ENCODE peak calls at places on chromosomes 7 and 10, in five cellular contexts. L is PC-3, I is B cell, W is AG04450, M is fibroblast of pulmonary artery. E is an unnamed sample.

GRCh38 chr10:89458289-89458688 is 43.9 kb downstream of the IFIT5 start:
- DNase-seq in L (peak; percentile 73), I (no peak), W (no peak), M (peak; percentile 80), E (no peak)

GRCh38 chr7:34389332-34390078 is 268.5 kb upstream of the NPSR1 start:
- DNase-seq in L (no peak), I (no peak), W (no peak), M (no peak), E (no peak)

GRCh38 chr10:125783957-125784356 is 8.3 kb upstream of the MMP21 start:
- DNase-seq in L (no peak), I (no peak), W (no peak), M (no peak), E (no peak)

GRCh38 chr10:104029528-104029875 is 56.2 kb downstream of the COL17A1 start:
- DNase-seq in L (no peak), I (no peak), W (no peak), M (peak; percentile 93), E (no peak)

GRCh38 chr10:92839191-92840085 is 8.9 kb upstream of the EXOC6 start:
- DNase-seq in L (no peak), I (no peak), W (no peak), M (peak; percentile 86), E (no peak)

GRCh38 chr7:24978837-24979469 is 1.0 kb downstream of the OSBPL3 start:
- DNase-seq in L (peak; percentile 50), I (no peak), W (no peak), M (peak; percentile 18), E (no peak)

GRCh38 chr7:64884085-64884912 is 18.8 kb upstream of the ZNF273 start:
- DNase-seq in L (no peak), I (no peak), W (no peak), M (no peak), E (no peak)

GRCh38 chr7:37337522-37337921 is 111.1 kb downstream of the ELMO1 start:
- DNase-seq in L (no peak), I (no peak), W (no peak), M (no peak), E (no peak)

GRCh38 chr10:31319602-31320178 is 674 bp downstream of the ZEB1 start:
- DNase-seq in L (no peak), I (peak; percentile 56), W (no peak), M (no peak), E (no peak)

GRCh38 chr7:22617166-22617565 is 109.8 kb upstream of the IL6 start:
- DNase-seq in L (no peak), I (no peak), W (no peak), M (no peak), E (no peak)

GRCh38 chr7:2928256-2928612 is 84.1 kb upstream of the GNA12 start:
- DNase-seq in L (no peak), I (peak; percentile 5), W (no peak), M (no peak), E (no peak)

GRCh38 chr10:117790177-117790576 is 247.6 kb downstream of the EMX2 start:
- DNase-seq in L (no peak), I (no peak), W (no peak), M (no peak), E (no peak)

GRCh38 chr10:116779076-116779687 is 36.8 kb upstream of the HSPA12A start:
- DNase-seq in L (peak; percentile 30), I (no peak), W (no peak), M (no peak), E (no peak)

GRCh38 chr10:78454123-78454645 is 420.5 kb downstream of the RPS24 start:
- DNase-seq in L (peak; percentile 51), I (no peak), W (no peak), M (no peak), E (no peak)

GRCh38 chr10:21526952-21527633 is 1.6 kb upstream of the SKIDA1 start:
- DNase-seq in L (peak; percentile 55), I (peak; percentile 65), W (no peak), M (peak; percentile 73), E (peak; percentile 59)

GRCh38 chr7:118511146-118511545 is 286.6 kb downstream of the ANKRD7 start:
- DNase-seq in L (no peak), I (no peak), W (no peak), M (no peak), E (no peak)

GRCh38 chr10:97355571-97355975 is 21.0 kb upstream of the FRAT2 start:
- DNase-seq in L (no peak), I (no peak), W (no peak), M (peak; percentile 40), E (no peak)
- TF ChIP-seq CTCF in L (peak; percentile 46), I (no peak), W (peak; percentile 50), M (peak; percentile 56), E (peak; percentile 48)

DNA sequence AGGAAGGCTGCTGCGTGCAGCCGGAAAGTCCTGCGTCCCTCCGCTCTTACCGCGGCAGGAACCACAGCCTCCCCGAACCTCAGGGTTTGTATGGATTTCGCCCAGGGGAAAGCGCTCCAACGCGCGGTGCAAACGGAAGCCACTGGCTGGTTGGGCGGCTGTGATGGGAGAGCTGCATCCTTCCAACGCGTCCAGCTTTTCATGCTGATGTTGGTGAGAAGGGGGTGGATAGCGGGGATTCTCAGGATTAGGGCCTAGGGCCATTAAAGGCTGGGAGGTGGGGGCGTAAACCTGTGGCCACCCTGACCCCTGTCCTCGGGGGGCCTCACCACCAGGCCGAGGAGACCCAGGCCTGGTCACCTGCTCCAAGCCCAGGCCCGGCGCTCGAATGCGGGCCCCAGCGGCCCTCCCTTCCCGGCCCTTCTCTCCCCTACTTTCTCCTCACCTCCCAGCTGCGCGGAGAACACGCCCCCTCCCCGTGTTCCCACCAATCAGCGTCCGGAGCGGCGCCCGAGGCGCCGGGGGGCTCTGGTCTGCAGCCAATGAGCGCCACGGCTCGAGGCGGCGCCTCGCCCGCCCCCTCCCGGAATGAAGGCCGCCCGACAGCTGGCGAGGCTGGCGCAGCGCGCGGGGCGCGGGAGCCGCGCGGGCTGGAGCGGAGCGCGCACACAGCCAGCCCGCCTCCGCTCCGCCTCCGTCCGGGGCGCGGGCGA is 458 bp upstream of the NANOS1 start:
- DNase-seq in L (peak; percentile 83), I (peak; percentile 85), W (peak; percentile 44), M (peak; percentile 86), E (peak; percentile 79)
- TF ChIP-seq CTCF in L (no peak), I (no peak), W (no peak), M (no peak), E (peak; percentile 16)

DNA sequence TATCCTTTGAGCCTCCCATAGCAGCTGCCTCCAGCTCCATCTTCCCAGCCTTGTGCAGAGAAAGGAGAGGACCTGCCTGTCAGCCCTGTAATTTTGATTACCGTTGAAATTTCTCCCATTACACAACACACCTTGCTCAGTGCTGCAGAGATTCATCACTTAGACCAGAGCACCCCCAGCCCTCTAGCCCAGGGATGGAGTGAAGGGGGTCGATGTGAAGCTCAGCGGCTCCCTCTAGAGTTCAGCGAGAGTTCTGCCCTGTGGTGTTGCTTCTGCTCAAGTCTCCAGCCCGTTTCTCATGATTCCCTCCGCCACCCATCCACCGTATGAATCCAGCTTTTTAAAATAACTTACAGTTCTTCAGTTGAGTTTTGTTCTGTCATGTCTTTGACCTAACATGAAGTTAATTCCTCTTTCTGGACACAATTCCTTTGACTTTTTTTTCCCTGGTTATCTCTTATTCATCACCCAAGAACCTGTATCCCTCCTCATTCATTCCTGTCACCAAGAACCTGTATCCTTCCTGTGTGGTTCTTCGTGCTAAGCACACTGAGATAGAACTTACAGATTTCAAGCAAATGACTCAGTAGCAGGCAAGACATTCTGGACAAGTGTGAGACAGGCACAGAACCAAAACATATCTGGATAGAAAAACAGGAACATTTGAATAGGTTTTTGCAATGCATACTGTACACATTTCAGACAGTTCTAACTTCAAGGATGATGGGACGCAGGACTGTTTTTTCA is 34.9 kb upstream of the ZNF32 start:
- DNase-seq in L (peak; percentile 25), I (no peak), W (no peak), M (peak; percentile 13), E (no peak)
- TF ChIP-seq CTCF in L (peak; percentile 69), I (peak; percentile 50), W (peak; percentile 48), M (peak; percentile 51), E (no peak)

GRCh38 chr10:126904493-126904806 is 778 bp upstream of the DOCK1 start:
- DNase-seq in L (no peak), I (no peak), W (no peak), M (no peak), E (no peak)

GRCh38 chr10:126906704-126907422 is 1.6 kb downstream of the DOCK1 start:
- DNase-seq in L (no peak), I (no peak), W (no peak), M (no peak), E (no peak)

GRCh38 chr10:126907423-126907970 is 2.3 kb downstream of the DOCK1 start:
- DNase-seq in L (no peak), I (no peak), W (no peak), M (no peak), E (no peak)

GRCh38 chr10:126904807-126905686 is at the start of gene DOCK1:
- DNase-seq in L (peak; percentile 69), I (peak; percentile 39), W (peak; percentile 18), M (peak; percentile 73), E (peak; percentile 78)

DNA sequence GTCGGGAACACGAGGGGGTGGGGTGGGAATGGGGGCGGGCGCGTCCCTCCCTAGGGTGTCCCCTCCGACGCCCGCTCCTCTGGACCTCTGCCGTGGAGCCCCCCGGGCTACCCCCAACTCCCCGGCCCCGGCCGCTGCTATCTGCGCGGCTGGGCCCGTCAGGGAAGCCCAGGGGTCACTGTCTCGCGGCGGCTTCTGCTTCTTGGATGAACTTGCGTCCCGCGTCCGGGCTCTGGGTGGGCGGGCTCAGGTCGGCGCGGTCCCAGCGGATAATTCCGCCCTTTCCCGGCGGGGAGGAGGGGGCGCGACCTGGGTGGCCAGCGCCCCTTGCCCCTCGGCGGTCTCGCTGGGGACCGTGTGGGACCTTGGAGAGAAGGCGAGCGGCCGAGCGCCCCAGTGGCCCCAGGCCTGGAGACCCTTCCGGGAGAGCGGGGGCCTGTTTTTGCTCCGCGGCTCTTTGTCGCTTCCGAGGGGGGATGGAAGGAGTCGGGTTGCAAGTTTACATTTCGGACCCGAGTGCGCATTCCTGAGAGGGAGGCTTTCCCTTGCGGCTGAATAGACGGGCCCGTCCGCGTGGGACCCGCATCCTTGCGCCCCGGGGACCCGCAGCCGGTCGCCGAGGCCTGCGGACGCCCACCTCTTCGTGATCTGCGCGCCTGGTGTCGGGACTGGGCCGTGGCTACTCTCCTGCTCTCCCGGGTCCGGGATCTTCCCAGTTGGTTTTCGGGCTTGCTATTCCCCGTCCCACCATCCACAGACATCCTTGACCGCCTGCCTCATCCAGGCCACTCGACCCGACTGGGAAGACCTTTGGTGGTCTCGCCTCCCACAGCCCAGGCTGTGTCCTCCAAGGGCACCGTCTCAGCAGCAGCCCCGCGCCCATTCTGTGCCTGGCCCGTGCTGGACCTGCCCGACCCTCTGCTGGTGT is 812 bp downstream of the DOCK1 start:
- DNase-seq in L (no peak), I (no peak), W (no peak), M (peak; percentile 31), E (no peak)
- TF ChIP-seq CTCF in L (no peak), I (no peak), W (no peak), M (no peak), E (no peak)

GRCh38 chr7:84247591-84247990 is 53.0 kb upstream of the SEMA3A start:
- DNase-seq in L (peak; percentile 92), I (no peak), W (no peak), M (peak; percentile 48), E (no peak)
- TF ChIP-seq CTCF in L (peak; percentile 62), I (no peak), W (peak; percentile 11), M (no peak), E (no peak)

DNA sequence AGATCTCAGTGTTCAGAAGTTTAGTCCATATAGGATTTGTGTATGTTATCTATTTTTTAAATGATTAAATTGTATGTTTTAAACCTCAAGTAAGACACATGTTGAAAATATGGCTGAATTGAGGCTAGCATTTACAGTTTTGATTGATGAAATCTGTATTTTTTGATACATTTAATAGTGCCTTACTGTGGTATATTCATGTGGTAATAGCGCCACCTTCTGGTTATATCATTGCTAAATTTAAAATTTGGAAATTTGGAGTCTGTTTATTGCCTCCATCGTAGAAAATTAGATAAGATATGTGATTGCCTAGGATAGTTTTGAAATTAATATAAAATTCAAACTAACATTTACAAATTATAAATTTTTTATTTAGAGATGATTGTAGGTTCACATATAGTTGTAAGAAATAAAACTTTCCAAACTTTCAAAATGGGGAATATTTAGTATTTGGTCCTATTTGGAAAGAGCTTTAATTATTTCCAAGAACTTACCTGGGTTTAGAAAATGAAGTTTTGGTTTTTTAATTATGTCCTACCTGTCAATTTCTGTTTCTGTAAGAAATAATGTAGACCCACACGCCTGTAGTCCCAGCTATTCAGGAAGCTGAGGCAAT is 19.1 kb upstream of the ARMS2 start:
- DNase-seq in L (peak; percentile 75), I (no peak), W (no peak), M (peak; percentile 71), E (no peak)
- TF ChIP-seq CTCF in L (peak; percentile 72), I (peak; percentile 88), W (peak; percentile 57), M (peak; percentile 46), E (peak; percentile 80)

E was measured in tibial artery.